ENCODE peak calls at places on chromosomes 16 and 17, in eight cellular contexts. N, Y, F, O, G, Q, M and V are unnamed samples.

GRCh38 chr17:8117980-8118768 is at the start of gene ALOXE3:
- ATAC-seq in M (no peak), Y (peak; percentile 21), Q (peak; percentile 16), O (peak; percentile 1), F (no peak), N (peak; percentile 40), G (peak; percentile 1), V (peak; percentile 16)

GRCh38 chr17:63681530-63681929 is 18.4 kb downstream of the LIMD2 start:
- ATAC-seq in G (peak; percentile 80), Q (no peak), M (no peak), N (no peak), O (no peak), Y (no peak), F (no peak), V (peak; percentile 46)

GRCh38 chr16:84284168-84284722 is 10.4 kb upstream of the WFDC1 start:
- ATAC-seq in Q (peak; percentile 87), F (no peak), Y (no peak), N (peak; percentile 79), G (peak; percentile 92), M (peak; percentile 65), O (peak; percentile 86), V (peak; percentile 85)

GRCh38 chr17:58455491-58455890 is 32.7 kb downstream of the HSF5 start:
- ATAC-seq in Q (no peak), F (no peak), O (no peak), N (no peak), Y (no peak), G (no peak), M (no peak), V (no peak)

GRCh38 chr17:49821916-49822315 is 26.0 kb downstream of the TAC4 start:
- ATAC-seq in M (no peak), F (no peak), G (no peak), N (no peak), Y (no peak), O (no peak), Q (no peak), V (no peak)

GRCh38 chr16:85042606-85043005 is 15.0 kb downstream of the KIAA0513 start:
- ATAC-seq in N (no peak), G (no peak), Y (no peak), F (no peak), Q (no peak), M (no peak), O (no peak), V (no peak)

GRCh38 chr16:53094013-53094630 is 39.3 kb downstream of the CHD9 start:
- ATAC-seq in Q (no peak), N (peak; percentile 79), M (peak; percentile 82), Y (peak; percentile 54), O (no peak), G (no peak), F (peak; percentile 55), V (no peak)

GRCh38 chr17:17757391-17757791 is 76.1 kb downstream of the RAI1 start:
- ATAC-seq in Y (no peak), G (no peak), F (peak; percentile 50), Q (no peak), M (no peak), N (no peak), O (no peak), V (no peak)

GRCh38 chr16:31874354-31875111 is 926 bp downstream of the ZNF267 start:
- ATAC-seq in M (peak; percentile 70), G (no peak), N (peak; percentile 31), Q (peak; percentile 31), F (peak; percentile 66), O (peak; percentile 57), Y (no peak), V (no peak)

GRCh38 chr16:28974437-28975157 is at the start of gene SPNS1:
- ATAC-seq in N (peak; percentile 83), Y (peak; percentile 94), G (peak; percentile 86), M (peak; percentile 98), O (peak; percentile 97), Q (peak; percentile 91), F (peak; percentile 97), V (peak; percentile 95)

GRCh38 chr17:50660042-50660886 is 25.6 kb downstream of the ABCC3 start:
- ATAC-seq in F (no peak), Q (peak; percentile 68), M (no peak), Y (peak; percentile 13), G (no peak), N (peak; percentile 3), O (peak; percentile 64), V (peak; percentile 53)

GRCh38 chr17:73340093-73340596 is 28.3 kb upstream of the CDC42EP4 start:
- ATAC-seq in Y (no peak), G (no peak), O (peak; percentile 80), F (peak; percentile 71), Q (peak; percentile 69), N (peak; percentile 88), M (peak; percentile 43), V (peak; percentile 68)

GRCh38 chr17:7440823-7441174 is 1.5 kb downstream of the FGF11 start:
- ATAC-seq in O (no peak), N (no peak), G (peak; percentile 3), F (peak; percentile 54), Y (no peak), M (peak; percentile 50), Q (no peak), V (no peak)

GRCh38 chr17:43984521-43984920 is 19.9 kb upstream of the NAGS start:
- ATAC-seq in M (peak; percentile 12), Q (peak; percentile 19), Y (peak; percentile 68), F (no peak), G (peak; percentile 57), N (no peak), O (no peak), V (no peak)

GRCh38 chr16:28318042-28318597 is 25.8 kb downstream of the SBK1 start:
- ATAC-seq in O (no peak), Y (no peak), Q (no peak), F (no peak), N (no peak), G (no peak), M (no peak), V (no peak)

GRCh38 chr17:75776399-75777242 is 8.0 kb upstream of the UNK start:
- ATAC-seq in N (no peak), Y (no peak), G (no peak), Q (no peak), M (peak; percentile 19), O (no peak), F (no peak), V (no peak)
- TF ChIP-seq POLR2AphosphoS5 in N (peak; percentile 82), Y (peak; percentile 65), G (peak; percentile 38), Q (peak; percentile 54), M (peak; percentile 98), O (peak; percentile 70), F (peak; percentile 97), V (peak; percentile 67)

DNA sequence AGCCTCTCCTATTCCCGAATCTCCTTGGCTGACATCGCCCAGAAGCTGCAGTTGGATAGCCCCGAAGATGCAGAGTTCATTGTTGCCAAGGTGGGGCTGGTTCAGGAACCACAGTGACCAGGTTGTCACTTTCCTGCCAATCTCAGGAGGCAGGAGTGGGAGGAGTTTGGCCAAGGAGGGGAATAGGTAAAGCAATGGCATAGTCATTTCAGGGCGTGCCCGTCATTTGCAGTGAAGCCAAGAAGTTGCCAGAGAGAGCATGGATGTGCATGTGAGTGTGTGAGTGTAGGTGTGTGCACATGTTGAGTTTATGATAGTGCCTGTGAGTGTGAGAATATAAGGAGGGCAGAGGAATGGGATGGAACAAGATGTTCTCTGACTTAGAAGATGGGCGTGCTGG is 14.8 kb downstream of the PSMD3 start:
- ATAC-seq in N (no peak), O (no peak), F (no peak), M (no peak), G (no peak), Y (no peak), Q (no peak), V (no peak)
- TF ChIP-seq CTCF in N (no peak), O (no peak), F (no peak), M (no peak), G (no peak), Y (no peak), Q (no peak), V (no peak)

GRCh38 chr16:15674571-15674970 is 24.5 kb downstream of the NDE1 start:
- ATAC-seq in N (no peak), M (no peak), G (no peak), F (no peak), Q (no peak), Y (no peak), O (no peak), V (no peak)

GRCh38 chr16:15677447-15677846 is 27.4 kb downstream of the NDE1 start:
- ATAC-seq in G (no peak), Y (no peak), M (no peak), Q (no peak), F (no peak), N (no peak), O (no peak), V (no peak)

GRCh38 chr16:15671530-15672117 is 21.6 kb downstream of the NDE1 start:
- ATAC-seq in Y (no peak), F (no peak), N (no peak), M (no peak), Q (no peak), G (no peak), O (no peak), V (no peak)

GRCh38 chr16:15676506-15676905 is 26.5 kb downstream of the NDE1 start:
- ATAC-seq in Q (no peak), G (no peak), M (no peak), Y (no peak), N (no peak), O (no peak), F (no peak), V (no peak)

DNA sequence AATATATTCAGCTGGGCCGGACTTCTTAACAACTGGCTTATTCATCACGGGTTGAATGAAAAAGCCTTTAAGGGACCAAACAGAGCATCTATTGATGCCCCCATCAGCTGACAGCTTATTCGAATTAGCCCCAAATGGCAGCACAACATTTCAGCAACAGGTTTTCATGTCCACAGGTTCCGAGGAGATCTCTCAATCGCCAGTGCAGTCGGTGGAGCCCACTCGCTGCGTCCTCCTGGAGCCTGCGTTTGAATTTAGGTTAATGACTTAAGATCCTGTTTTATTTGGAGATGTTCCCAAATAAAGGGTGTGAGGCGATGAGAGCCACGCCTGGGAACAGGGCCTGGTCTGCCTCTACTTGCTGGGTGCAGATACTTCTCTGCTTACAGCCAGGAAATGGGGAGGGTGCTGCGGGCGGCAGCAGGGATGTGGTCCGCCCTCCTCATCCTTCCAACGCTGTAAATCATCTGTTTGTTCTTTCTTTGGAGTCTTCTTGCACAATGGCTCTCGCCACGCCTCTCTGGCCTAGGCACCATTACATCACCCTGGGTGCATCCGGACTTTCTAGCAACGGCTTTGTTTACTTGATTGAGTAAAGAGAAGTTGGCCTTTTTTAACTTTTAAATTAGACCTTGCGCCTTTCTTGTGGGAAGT is 22.6 kb downstream of the NDE1 start:
- ATAC-seq in N (no peak), G (no peak), M (peak; percentile 63), Y (no peak), O (peak; percentile 98), F (no peak), Q (peak; percentile 97), V (peak; percentile 98)
- H3K4me3 ChIP-seq in N (no peak overlapping the region), G (no peak overlapping the region), M (no peak overlapping the region), Y (no peak overlapping the region), O (no peak overlapping the region), F (no peak overlapping the region), Q (no peak overlapping the region), V (peak overlapping the region; percentile 23)

DNA sequence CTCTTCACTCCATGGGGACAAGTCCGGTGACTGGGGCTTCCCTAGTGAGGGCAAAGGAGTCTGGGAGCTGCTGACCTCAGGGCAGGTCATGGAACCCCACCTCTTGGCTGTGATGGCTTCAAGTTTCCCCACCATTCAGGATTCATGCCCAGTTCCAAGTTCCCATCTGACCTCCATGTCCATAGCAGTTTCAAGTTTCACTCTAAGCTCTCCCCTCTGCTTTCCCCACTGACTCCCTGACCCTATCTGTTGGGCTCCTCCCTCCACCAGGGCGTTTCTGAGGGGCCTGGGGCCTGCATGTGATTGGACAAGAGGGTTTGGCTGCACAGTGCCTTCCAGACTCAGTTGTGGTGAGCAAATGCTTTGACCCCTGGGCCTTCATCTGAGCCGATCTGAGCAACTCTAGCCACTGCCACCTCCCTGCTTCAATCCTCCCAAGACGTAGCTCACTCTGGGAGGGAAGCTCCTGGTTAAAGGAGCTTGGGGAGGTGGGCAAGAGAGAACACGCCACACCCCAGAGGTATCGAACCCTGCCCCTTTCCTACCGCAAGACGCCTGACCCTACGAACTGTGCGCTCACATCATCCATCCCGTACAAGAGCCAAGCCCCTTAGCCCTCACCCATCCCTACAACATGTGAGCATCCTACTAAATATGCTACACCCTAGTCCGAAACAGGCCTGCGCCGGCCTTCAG is 8.3 kb downstream of the ZNF629 start:
- ATAC-seq in Y (no peak), M (peak; percentile 78), O (no peak), N (no peak), F (no peak), G (peak; percentile 37), Q (no peak), V (peak; percentile 10)
- TF ChIP-seq POLR2AphosphoS5 in Y (peak; percentile 48), M (no peak), O (no peak), N (peak; percentile 9), F (no peak), G (no peak), Q (peak; percentile 30), V (no peak)